ENCODE peak calls at places on chromosomes 4 and X, in five cellular contexts. T, P, B, Q and M are unnamed samples.

GRCh38 chr4:19924761-19925160 is 326.9 kb upstream of the SLIT2 start:
- DNase-seq in T (no peak), P (no peak), B (no peak), Q (no peak), M (no peak)

GRCh38 chrX:109685656-109686078 is 47.4 kb downstream of the ACSL4 start:
- DNase-seq in T (no peak), P (no peak), B (no peak), Q (no peak), M (no peak)

GRCh38 chr4:67933755-67934154 is 29.5 kb downstream of the TMPRSS11A start:
- DNase-seq in T (no peak), P (no peak), B (no peak), Q (no peak), M (no peak)

GRCh38 chrX:69289839-69290123 is 124.5 kb upstream of the PJA1 start:
- DNase-seq in T (no peak), P (no peak), B (no peak), Q (no peak), M (no peak)

GRCh38 chr4:2443986-2444740 is 24.7 kb upstream of the RNF4 start:
- DNase-seq in T (no peak), P (no peak), B (no peak), Q (no peak), M (no peak)

GRCh38 chrX:149185087-149185486 is 320.0 kb downstream of the IDS start:
- DNase-seq in T (no peak), P (no peak), B (no peak), Q (no peak), M (no peak)

GRCh38 chr4:85780664-85781063 is 305.7 kb downstream of the ARHGAP24 start:
- DNase-seq in T (no peak), P (no peak), B (no peak), Q (no peak), M (no peak)

GRCh38 chrX:35380808-35381700 is 417.1 kb upstream of the MAGEB16 start:
- DNase-seq in T (no peak), P (peak), B (no peak), Q (no peak), M (no peak)

GRCh38 chrX:9646471-9647038 is 119.1 kb downstream of the GPR143 start:
- DNase-seq in T (no peak), P (no peak), B (no peak), Q (no peak), M (no peak)

GRCh38 chr4:118683513-118683912 is 1.7 kb upstream of the METTL14 start:
- DNase-seq in T (no peak), P (peak), B (no peak), Q (no peak), M (no peak)

GRCh38 chr4:24896056-24896455 is 16.8 kb downstream of the CCDC149 start:
- DNase-seq in T (no peak), P (no peak), B (no peak), Q (no peak), M (no peak)

GRCh38 chr4:102449751-102450352 is 51.3 kb upstream of the NFKB1 start:
- DNase-seq in T (peak), P (peak), B (no peak), Q (peak), M (no peak)

GRCh38 chr4:114601304-114602052 is 2.9 kb downstream of the UGT8 start:
- DNase-seq in T (peak), P (no peak), B (no peak), Q (no peak), M (no peak)

GRCh38 chr4:75423029-75423428 is 91.2 kb downstream of the RCHY1 start:
- DNase-seq in T (no peak), P (no peak), B (no peak), Q (no peak), M (no peak)

GRCh38 chr4:183638436-183638835 is 20.5 kb downstream of the RWDD4 start:
- DNase-seq in T (no peak), P (no peak), B (no peak), Q (no peak), M (no peak)

GRCh38 chr4:35166437-35166836 is 1077.9 kb downstream of the ARAP2 start:
- DNase-seq in T (no peak), P (no peak), B (no peak), Q (no peak), M (no peak)

GRCh38 chr4:90503677-90504076 is 376.5 kb downstream of the CCSER1 start:
- DNase-seq in T (no peak), P (no peak), B (no peak), Q (no peak), M (no peak)

GRCh38 chr4:123168812-123169211 is 227.8 kb upstream of the SPRY1 start:
- DNase-seq in T (no peak), P (no peak), B (no peak), Q (no peak), M (no peak)

GRCh38 chr4:105807496-105807895 is 87.8 kb upstream of the NPNT start:
- DNase-seq in T (no peak), P (no peak), B (no peak), Q (no peak), M (no peak)

GRCh38 chr4:80305466-80305865 is 30.1 kb upstream of the CFAP299 start:
- DNase-seq in T (no peak), P (no peak), B (no peak), Q (no peak), M (no peak)

GRCh38 chr4:165569031-165569430 is 190.2 kb downstream of the CPE start:
- DNase-seq in T (no peak), P (no peak), B (no peak), Q (no peak), M (no peak)

GRCh38 chr4:94758141-94758699 is 465 bp downstream of the BMPR1B start:
- DNase-seq in T (no peak), P (peak), B (peak), Q (no peak), M (peak)

GRCh38 chrX:6129195-6129594 is 99.5 kb downstream of the NLGN4X start:
- DNase-seq in T (no peak), P (no peak), B (no peak), Q (no peak), M (no peak)

GRCh38 chr4:141814499-141814898 is 178.1 kb downstream of the IL15 start:
- DNase-seq in T (no peak), P (no peak), B (no peak), Q (no peak), M (no peak)

GRCh38 chr4:184792950-184793555 is 32.7 kb downstream of the ACSL1 start:
- DNase-seq in T (no peak), P (no peak), B (no peak), Q (no peak), M (no peak)

GRCh38 chrX:47212381-47213293 is 5.8 kb upstream of the CDK16 start:
- DNase-seq in T (no peak), P (no peak), B (no peak), Q (no peak), M (no peak)

GRCh38 chr4:108142870-108143269 is 25.9 kb downstream of the LEF1 start:
- DNase-seq in T (no peak), P (no peak), B (no peak), Q (no peak), M (no peak)

GRCh38 chr4:67366341-67366861 is 178.9 kb downstream of the CENPC start:
- DNase-seq in T (no peak), P (no peak), B (no peak), Q (no peak), M (no peak)

GRCh38 chr4:142265536-142265935 is 580.6 kb downstream of the INPP4B start:
- DNase-seq in T (no peak), P (no peak), B (no peak), Q (no peak), M (no peak)

GRCh38 chr4:123553733-123554132 is 157.1 kb downstream of the SPRY1 start:
- DNase-seq in T (no peak), P (no peak), B (no peak), Q (no peak), M (no peak)

GRCh38 chrX:16103625-16104024 is 19.7 kb upstream of the GRPR start:
- DNase-seq in T (no peak), P (no peak), B (no peak), Q (no peak), M (no peak)

GRCh38 chr4:139798456-139798855 is 132.8 kb downstream of the MGST2 start:
- DNase-seq in T (peak), P (no peak), B (no peak), Q (no peak), M (no peak)

GRCh38 chr4:133910165-133910564 is 291.4 kb downstream of the PABPC4L start:
- DNase-seq in T (no peak), P (no peak), B (no peak), Q (no peak), M (no peak)

GRCh38 chr4:124768596-124768995 is 56.1 kb upstream of the ANKRD50 start:
- DNase-seq in T (no peak), P (no peak), B (no peak), Q (no peak), M (no peak)

GRCh38 chr4:162350331-162350730 is 186.5 kb upstream of the FSTL5 start:
- DNase-seq in T (no peak), P (no peak), B (no peak), Q (no peak), M (no peak)

GRCh38 chr4:52266537-52267137 is 215.5 kb downstream of the SPATA18 start:
- DNase-seq in T (no peak), P (no peak), B (no peak), Q (no peak), M (no peak)

GRCh38 chr4:169159614-169160013 is 111.1 kb downstream of the SH3RF1 start:
- DNase-seq in T (no peak), P (no peak), B (no peak), Q (no peak), M (no peak)